ENCODE peak calls at places on chromosomes 16 and 17, in eight cellular contexts. One of them, this sample, is unnamed. For H3K9me3, the result is how much of the 10 kb centered on the place peaks cover.

GRCh38 chr16:1564325-1564724 is 30.9 kb downstream of the TMEM204 start:
- DNase-seq in ovary: no peak
- DNase-seq in GM12878: no peak
- DNase-seq in fibroblast of lung: no peak
- DNase-seq in cardiac muscle cell: no peak
- DNase-seq in Caco-2: no peak
- DNase-seq in heart right ventricle: no peak
- DNase-seq in heart left ventricle: no peak
- DNase-seq in this sample: no peak

GRCh38 chr17:74268554-74268953 is 5.5 kb upstream of the DNAI2 start:
- DNase-seq in ovary: no peak
- DNase-seq in GM12878: no peak
- DNase-seq in fibroblast of lung: no peak
- DNase-seq in cardiac muscle cell: no peak
- DNase-seq in Caco-2: no peak
- DNase-seq in heart right ventricle: no peak
- DNase-seq in heart left ventricle: no peak
- DNase-seq in this sample: no peak

GRCh38 chr17:71304498-71305158 is 816.2 kb upstream of the SOX9 start:
- DNase-seq in ovary: no peak
- DNase-seq in GM12878: no peak
- DNase-seq in fibroblast of lung: no peak
- DNase-seq in cardiac muscle cell: no peak
- DNase-seq in Caco-2: no peak
- DNase-seq in heart right ventricle: no peak
- DNase-seq in heart left ventricle: no peak
- DNase-seq in this sample: no peak

GRCh38 chr17:48457080-48457836 is 27.2 kb upstream of the SKAP1 start:
- DNase-seq in ovary: no peak
- DNase-seq in GM12878: no peak
- DNase-seq in fibroblast of lung: peak
- DNase-seq in cardiac muscle cell: peak
- DNase-seq in Caco-2: peak
- DNase-seq in heart right ventricle: peak
- DNase-seq in heart left ventricle: peak
- DNase-seq in this sample: no peak

GRCh38 chr17:7856081-7856791 is 1.1 kb downstream of the NAA38 start:
- DNase-seq in ovary: peak
- DNase-seq in GM12878: no peak
- DNase-seq in fibroblast of lung: peak
- DNase-seq in cardiac muscle cell: no peak
- DNase-seq in Caco-2: no peak
- DNase-seq in heart right ventricle: peak
- DNase-seq in heart left ventricle: peak
- DNase-seq in this sample: no peak

GRCh38 chr16:46756772-46757171 is 8.6 kb upstream of the MYLK3 start:
- DNase-seq in ovary: no peak
- DNase-seq in GM12878: no peak
- DNase-seq in fibroblast of lung: no peak
- DNase-seq in cardiac muscle cell: no peak
- DNase-seq in Caco-2: no peak
- DNase-seq in heart right ventricle: no peak
- DNase-seq in heart left ventricle: no peak
- DNase-seq in this sample: no peak

GRCh38 chr17:79473836-79474204 is 137.0 kb downstream of the RBFOX3 start:
- DNase-seq in ovary: no peak
- DNase-seq in GM12878: no peak
- DNase-seq in fibroblast of lung: no peak
- DNase-seq in cardiac muscle cell: no peak
- DNase-seq in Caco-2: no peak
- DNase-seq in heart right ventricle: no peak
- DNase-seq in heart left ventricle: no peak
- DNase-seq in this sample: no peak

GRCh38 chr16:11240636-11241473 is 15.1 kb downstream of the SOCS1 start:
- DNase-seq in ovary: no peak
- DNase-seq in GM12878: no peak
- DNase-seq in fibroblast of lung: no peak
- DNase-seq in cardiac muscle cell: peak
- DNase-seq in Caco-2: no peak
- DNase-seq in heart right ventricle: peak
- DNase-seq in heart left ventricle: peak
- DNase-seq in this sample: no peak

GRCh38 chr16:912684-913613 is 57.8 kb downstream of the LMF1 start:
- DNase-seq in ovary: no peak
- DNase-seq in GM12878: no peak
- DNase-seq in fibroblast of lung: no peak
- DNase-seq in cardiac muscle cell: no peak
- DNase-seq in Caco-2: no peak
- DNase-seq in heart right ventricle: no peak
- DNase-seq in heart left ventricle: peak
- DNase-seq in this sample: no peak

GRCh38 chr17:64608571-64608981 is 53.5 kb downstream of the SMURF2 start:
- DNase-seq in ovary: no peak
- DNase-seq in GM12878: no peak
- DNase-seq in fibroblast of lung: peak
- DNase-seq in cardiac muscle cell: no peak
- DNase-seq in Caco-2: no peak
- DNase-seq in heart right ventricle: no peak
- DNase-seq in heart left ventricle: no peak
- DNase-seq in this sample: no peak

GRCh38 chr17:30379303-30380105 is 777 bp downstream of the CPD start:
- DNase-seq in ovary: peak
- DNase-seq in GM12878: no peak
- DNase-seq in fibroblast of lung: no peak
- DNase-seq in cardiac muscle cell: peak
- DNase-seq in Caco-2: peak
- DNase-seq in heart right ventricle: peak
- DNase-seq in heart left ventricle: peak
- DNase-seq in this sample: no peak

GRCh38 chr17:81422776-81423697 is 27.8 kb downstream of the BAHCC1 start:
- DNase-seq in ovary: peak
- DNase-seq in GM12878: no peak
- DNase-seq in fibroblast of lung: peak
- DNase-seq in cardiac muscle cell: peak
- DNase-seq in Caco-2: no peak
- DNase-seq in heart right ventricle: peak
- DNase-seq in heart left ventricle: peak
- DNase-seq in this sample: peak

GRCh38 chr16:68506331-68507053 is 32.6 kb upstream of the ZFP90 start:
- DNase-seq in ovary: no peak
- DNase-seq in GM12878: no peak
- DNase-seq in fibroblast of lung: no peak
- DNase-seq in cardiac muscle cell: no peak
- DNase-seq in Caco-2: no peak
- DNase-seq in heart right ventricle: no peak
- DNase-seq in heart left ventricle: no peak
- DNase-seq in this sample: no peak

GRCh38 chr17:1067282-1067956 is 70.5 kb downstream of the TIMM22 start:
- DNase-seq in ovary: no peak
- DNase-seq in GM12878: no peak
- DNase-seq in fibroblast of lung: peak
- DNase-seq in cardiac muscle cell: no peak
- DNase-seq in Caco-2: no peak
- DNase-seq in heart right ventricle: peak
- DNase-seq in heart left ventricle: peak
- DNase-seq in this sample: no peak

GRCh38 chr17:43832168-43832975 is 574 bp downstream of the MPP3 start:
- DNase-seq in ovary: peak
- DNase-seq in GM12878: no peak
- DNase-seq in fibroblast of lung: peak
- DNase-seq in cardiac muscle cell: peak
- DNase-seq in Caco-2: peak
- DNase-seq in heart right ventricle: peak
- DNase-seq in heart left ventricle: peak
- DNase-seq in this sample: no peak
- H3K4me3 ChIP-seq in ovary: peak
- H3K4me3 ChIP-seq in GM12878: no peak
- H3K4me3 ChIP-seq in fibroblast of lung: peak
- H3K4me3 ChIP-seq in cardiac muscle cell: peak
- H3K4me3 ChIP-seq in Caco-2: peak
- H3K4me3 ChIP-seq in heart right ventricle: peak
- H3K4me3 ChIP-seq in heart left ventricle: peak
- H3K4me3 ChIP-seq in this sample: peak

GRCh38 chr17:60554377-60554788 is 28.3 kb upstream of the APPBP2 start:
- DNase-seq in ovary: no peak
- DNase-seq in GM12878: no peak
- DNase-seq in fibroblast of lung: peak
- DNase-seq in cardiac muscle cell: no peak
- DNase-seq in Caco-2: no peak
- DNase-seq in heart right ventricle: no peak
- DNase-seq in heart left ventricle: no peak
- DNase-seq in this sample: no peak
- H3K9me3 ChIP-seq in ovary: under half
- H3K9me3 ChIP-seq in GM12878: under half
- H3K9me3 ChIP-seq in fibroblast of lung: under half
- H3K9me3 ChIP-seq in cardiac muscle cell: under half
- H3K9me3 ChIP-seq in Caco-2: under half
- H3K9me3 ChIP-seq in heart right ventricle: under half
- H3K9me3 ChIP-seq in heart left ventricle: under half
- H3K9me3 ChIP-seq in this sample: under half

GRCh38 chr16:58418026-58418425 is 25.8 kb downstream of the GINS3 start:
- DNase-seq in ovary: no peak
- DNase-seq in GM12878: no peak
- DNase-seq in fibroblast of lung: no peak
- DNase-seq in cardiac muscle cell: no peak
- DNase-seq in Caco-2: peak
- DNase-seq in heart right ventricle: no peak
- DNase-seq in heart left ventricle: no peak
- DNase-seq in this sample: no peak

GRCh38 chr16:58417035-58417434 is 24.8 kb downstream of the GINS3 start:
- DNase-seq in ovary: no peak
- DNase-seq in GM12878: no peak
- DNase-seq in fibroblast of lung: no peak
- DNase-seq in cardiac muscle cell: no peak
- DNase-seq in Caco-2: peak
- DNase-seq in heart right ventricle: no peak
- DNase-seq in heart left ventricle: no peak
- DNase-seq in this sample: no peak

GRCh38 chr16:58419241-58420012 is 27.2 kb downstream of the GINS3 start:
- DNase-seq in ovary: no peak
- DNase-seq in GM12878: no peak
- DNase-seq in fibroblast of lung: no peak
- DNase-seq in cardiac muscle cell: no peak
- DNase-seq in Caco-2: peak
- DNase-seq in heart right ventricle: no peak
- DNase-seq in heart left ventricle: no peak
- DNase-seq in this sample: no peak

GRCh38 chr16:58418601-58419000 is 26.3 kb downstream of the GINS3 start:
- DNase-seq in ovary: no peak
- DNase-seq in GM12878: no peak
- DNase-seq in fibroblast of lung: no peak
- DNase-seq in cardiac muscle cell: no peak
- DNase-seq in Caco-2: peak
- DNase-seq in heart right ventricle: peak
- DNase-seq in heart left ventricle: peak
- DNase-seq in this sample: no peak

DNA sequence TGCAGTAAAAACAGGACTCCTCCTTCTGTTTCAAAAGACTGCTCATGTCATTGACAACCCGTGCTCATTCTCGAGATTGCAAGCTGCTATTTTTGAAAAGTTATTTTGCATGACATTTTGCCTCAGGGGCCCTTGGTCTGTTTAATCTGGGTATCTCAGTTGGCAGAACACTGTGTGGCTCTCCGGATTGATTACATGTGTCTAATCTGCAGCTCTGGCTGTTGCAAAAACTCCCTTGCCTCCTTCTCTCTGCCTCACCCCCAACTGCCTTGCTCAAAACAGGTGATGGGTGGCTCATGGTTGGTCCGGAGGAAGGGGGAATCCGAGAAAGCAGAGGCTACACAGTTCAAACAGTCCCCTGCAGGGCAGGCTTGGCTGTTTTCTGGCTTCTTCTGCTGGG is 25.3 kb downstream of the GINS3 start:
- DNase-seq in ovary: no peak
- DNase-seq in GM12878: no peak
- DNase-seq in fibroblast of lung: no peak
- DNase-seq in cardiac muscle cell: no peak
- DNase-seq in Caco-2: no peak
- DNase-seq in heart right ventricle: peak
- DNase-seq in heart left ventricle: no peak
- DNase-seq in this sample: no peak
- H3K4me3 ChIP-seq in ovary: no peak
- H3K4me3 ChIP-seq in GM12878: no peak
- H3K4me3 ChIP-seq in fibroblast of lung: no peak
- H3K4me3 ChIP-seq in cardiac muscle cell: no peak
- H3K4me3 ChIP-seq in Caco-2: no peak
- H3K4me3 ChIP-seq in heart right ventricle: no peak
- H3K4me3 ChIP-seq in heart left ventricle: no peak
- H3K4me3 ChIP-seq in this sample: no peak

GRCh38 chr16:3408561-3409197 is 7.7 kb downstream of the ZNF174 start:
- DNase-seq in ovary: no peak
- DNase-seq in GM12878: no peak
- DNase-seq in fibroblast of lung: no peak
- DNase-seq in cardiac muscle cell: no peak
- DNase-seq in Caco-2: no peak
- DNase-seq in heart right ventricle: no peak
- DNase-seq in heart left ventricle: no peak
- DNase-seq in this sample: no peak

GRCh38 chr16:3413730-3414379 is 12.8 kb downstream of the ZNF174 start:
- DNase-seq in ovary: no peak
- DNase-seq in GM12878: no peak
- DNase-seq in fibroblast of lung: no peak
- DNase-seq in cardiac muscle cell: no peak
- DNase-seq in Caco-2: no peak
- DNase-seq in heart right ventricle: no peak
- DNase-seq in heart left ventricle: no peak
- DNase-seq in this sample: no peak
- H3K9me3 ChIP-seq in ovary: under half
- H3K9me3 ChIP-seq in GM12878: under half
- H3K9me3 ChIP-seq in fibroblast of lung: under half
- H3K9me3 ChIP-seq in cardiac muscle cell: under half
- H3K9me3 ChIP-seq in Caco-2: under half
- H3K9me3 ChIP-seq in heart right ventricle: half or more
- H3K9me3 ChIP-seq in heart left ventricle: half or more
- H3K9me3 ChIP-seq in this sample: half or more

DNA sequence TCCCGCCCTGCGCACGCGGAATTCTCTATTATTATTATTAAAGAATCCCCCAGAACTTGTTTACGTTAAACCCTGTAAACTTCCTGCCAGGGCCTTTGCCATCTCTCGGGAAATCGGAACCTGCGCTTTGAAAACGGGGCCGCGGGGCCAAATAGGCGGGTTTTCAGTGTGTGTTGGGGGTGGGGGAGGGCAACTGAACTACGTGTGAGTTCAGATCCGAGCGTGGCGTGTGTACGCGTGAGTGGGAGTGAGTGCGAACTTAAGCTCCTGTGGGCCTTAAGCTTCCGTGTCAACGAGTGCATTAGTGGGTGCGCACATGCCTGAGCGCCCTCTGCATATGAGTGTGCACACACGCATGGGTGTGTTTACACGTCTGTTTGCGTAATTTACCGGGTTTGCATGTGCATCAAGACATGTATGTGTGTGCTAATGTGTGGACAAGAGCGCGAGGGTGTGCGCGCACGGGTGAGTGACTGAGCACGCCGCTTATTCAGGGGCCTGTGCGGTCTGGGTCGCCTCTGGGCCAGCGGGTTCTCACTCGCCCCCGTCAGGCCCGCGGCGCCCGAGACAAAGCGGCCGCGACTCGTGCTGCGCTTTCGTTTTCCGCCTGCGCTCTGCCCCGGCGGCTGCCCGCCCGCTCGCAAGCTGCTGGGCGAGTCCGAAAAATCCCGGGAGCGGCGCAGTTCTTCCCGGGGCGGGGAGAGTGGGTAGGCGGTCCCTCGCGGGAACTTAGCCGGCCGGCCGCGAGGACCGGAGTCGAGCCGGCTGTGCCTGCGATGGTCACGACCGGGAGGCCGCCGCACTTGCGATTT is 1.2 kb upstream of the FOXF1 start:
- DNase-seq in ovary: peak
- DNase-seq in GM12878: no peak
- DNase-seq in fibroblast of lung: peak
- DNase-seq in cardiac muscle cell: peak
- DNase-seq in Caco-2: no peak
- DNase-seq in heart right ventricle: peak
- DNase-seq in heart left ventricle: peak
- DNase-seq in this sample: no peak
- H3K4me3 ChIP-seq in ovary: peak
- H3K4me3 ChIP-seq in GM12878: peak
- H3K4me3 ChIP-seq in fibroblast of lung: peak
- H3K4me3 ChIP-seq in cardiac muscle cell: peak
- H3K4me3 ChIP-seq in Caco-2: peak
- H3K4me3 ChIP-seq in heart right ventricle: peak
- H3K4me3 ChIP-seq in heart left ventricle: peak
- H3K4me3 ChIP-seq in this sample: peak